ENCODE peak calls at places on chromosomes 5 and 9, in ten cellular contexts. M is amygdala; A is type B pancreatic cell; P is GM06990; G is naive thymus-derived CD8-positive, alpha-beta T cell; S is RWPE1; J is HEK293T; Q is esophagus muscularis mucosa; B is bronchial epithelial cell; T is NB4. E is an unnamed sample.

GRCh38 chr5:135466178-135467050 is 14.3 kb upstream of the TIFAB start:
- DNase-seq in P (peak; percentile 63), A (peak; percentile 91), Q (no peak), J (peak; percentile 88), S (peak; percentile 94), T (peak; percentile 83), M (peak; percentile 43), G (peak; percentile 71), B (peak; percentile 33), E (peak; percentile 46)

GRCh38 chr5:61307611-61308010 is 24.4 kb upstream of the ZSWIM6 start:
- DNase-seq in B (no peak), G (no peak), T (no peak), A (no peak), M (no peak), J (no peak), S (no peak), Q (no peak), P (no peak), E (no peak)

GRCh38 chr5:159732220-159732619 is 184.1 kb upstream of the ADRA1B start:
- DNase-seq in M (no peak), T (peak; percentile 6), P (no peak), G (no peak), A (no peak), Q (peak; percentile 45), B (no peak), S (no peak), J (no peak), E (no peak)

GRCh38 chr9:108889649-108890067 is 27.6 kb downstream of the ACTL7A start:
- DNase-seq in P (no peak), B (peak; percentile 48), A (no peak), S (peak; percentile 29), G (no peak), M (no peak), T (peak; percentile 31), J (no peak), Q (no peak), E (no peak)

GRCh38 chr5:98763001-98763630 is 10.3 kb upstream of the RGMB start:
- DNase-seq in Q (no peak), P (no peak), B (no peak), A (no peak), T (no peak), S (no peak), J (no peak), G (no peak), M (no peak), E (no peak)

GRCh38 chr5:151924564-151925395 is at the start of gene GLRA1:
- DNase-seq in M (no peak), Q (peak; percentile 53), A (peak; percentile 78), S (peak; percentile 77), P (peak; percentile 36), J (peak; percentile 72), T (peak; percentile 65), G (peak; percentile 58), B (peak; percentile 10), E (peak; percentile 53)

GRCh38 chr9:91164724-91165520 is 196.8 kb downstream of the AUH start:
- DNase-seq in A (no peak), B (peak; percentile 92), M (no peak), P (no peak), S (peak; percentile 98), Q (no peak), T (peak; percentile 98), J (peak; percentile 20), G (peak; percentile 25), E (peak; percentile 34)

GRCh38 chr5:80184235-80185023 is 71.4 kb downstream of the SERINC5 start:
- DNase-seq in A (no peak), M (no peak), Q (no peak), G (no peak), T (no peak), J (no peak), P (no peak), B (peak; percentile 38), S (peak; percentile 34), E (no peak)

E was measured in CD4-positive, alpha-beta memory T cell.